ENCODE peak calls at places on chromosome 20, in seven cellular contexts. Q is adipocyte; E is tibial nerve; O is GM12865; H is naive thymus-derived CD4-positive, alpha-beta T cell; S is A549; W is CD8-positive, alpha-beta T cell. R is an unnamed sample.

GRCh38 chr20:40568200-40568599 is 120.8 kb downstream of the MAFB start:
- DNase-seq in S (no peak), H (no peak), Q (no peak), O (no peak), W (no peak), E (no peak), R (no peak)

GRCh38 chr20:11891081-11891826 is 26.4 kb upstream of the BTBD3 start:
- DNase-seq in H (peak), W (peak), E (peak), Q (peak), O (no peak), S (peak), R (no peak)

GRCh38 chr20:59678286-59678685 is 73.9 kb downstream of the PHACTR3 start:
- DNase-seq in Q (no peak), W (no peak), S (no peak), E (no peak), H (no peak), O (no peak), R (no peak)

GRCh38 chr20:19453369-19453768 is 240.9 kb downstream of the SLC24A3 start:
- DNase-seq in O (no peak), E (no peak), W (no peak), Q (no peak), H (no peak), S (no peak), R (no peak)

GRCh38 chr20:48831702-48832422 is 4.1 kb upstream of the PREX1 start:
- DNase-seq in S (peak), H (no peak), Q (peak), W (no peak), O (no peak), E (peak), R (no peak)

GRCh38 chr20:62666736-62667529 is 24.6 kb downstream of the SLCO4A1 start:
- DNase-seq in E (peak), H (no peak), Q (no peak), S (no peak), W (no peak), O (no peak), R (no peak)

GRCh38 chr20:47220161-47220582 is 136.3 kb downstream of the ZMYND8 start:
- DNase-seq in O (peak), S (peak), H (peak), E (no peak), W (peak), Q (peak), R (no peak)

GRCh38 chr20:25223179-25223661 is 24.7 kb upstream of the PYGB start:
- DNase-seq in W (no peak), O (peak), E (no peak), Q (peak), H (no peak), S (peak), R (no peak)

GRCh38 chr20:48278961-48279481 is 493.7 kb upstream of the SULF2 start:
- DNase-seq in Q (no peak), E (no peak), W (no peak), H (no peak), O (no peak), S (no peak), R (no peak)

GRCh38 chr20:32581839-32582658 is 3.1 kb downstream of the NOL4L start:
- DNase-seq in O (no peak), S (no peak), Q (no peak), H (no peak), W (no peak), E (no peak), R (no peak)

GRCh38 chr20:62238569-62239277 is 402 bp downstream of the OSBPL2 start:
- DNase-seq in W (no peak), Q (peak), S (no peak), E (no peak), H (peak), O (peak), R (no peak)

GRCh38 chr20:34468956-34469355 is 47.3 kb upstream of the DYNLRB1 start:
- DNase-seq in S (no peak), W (no peak), Q (no peak), H (no peak), E (no peak), O (no peak), R (no peak)

GRCh38 chr20:34475979-34476736 is 40.1 kb upstream of the DYNLRB1 start:
- DNase-seq in E (peak), Q (peak), S (peak), H (no peak), O (peak), W (peak), R (no peak)

GRCh38 chr20:34472246-34472925 is 43.8 kb upstream of the DYNLRB1 start:
- DNase-seq in E (no peak), S (no peak), Q (peak), O (no peak), H (no peak), W (no peak), R (no peak)

DNA sequence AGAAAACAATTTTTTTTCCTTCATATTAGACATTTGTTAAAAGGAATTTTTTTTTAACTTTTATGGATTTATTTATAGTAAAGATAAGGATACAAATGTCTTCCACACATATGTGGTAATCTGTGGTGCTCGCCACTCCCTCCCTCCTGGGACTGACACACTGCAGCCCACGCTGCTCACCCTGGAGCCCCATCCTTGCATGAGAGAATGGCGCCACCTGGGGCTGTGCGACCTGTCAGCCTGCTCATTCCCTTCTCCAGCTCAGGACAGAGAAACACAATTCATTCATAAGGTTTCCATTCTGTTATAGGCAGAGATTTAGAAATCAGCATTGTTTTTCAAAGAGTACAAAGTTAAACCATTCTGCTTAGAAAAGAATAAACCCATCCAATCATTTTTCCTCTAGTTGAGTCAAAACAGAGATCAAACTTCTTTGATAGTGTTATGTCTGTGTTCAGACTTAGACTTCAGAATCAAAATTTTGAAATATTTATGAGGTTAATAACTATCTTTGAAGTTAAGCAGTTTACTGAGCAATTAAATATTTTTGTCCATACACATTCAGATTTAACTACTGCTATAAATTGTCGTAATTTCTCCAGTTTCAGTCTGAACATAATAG is 42.8 kb upstream of the DYNLRB1 start:
- DNase-seq in W (peak), O (peak), S (peak), H (peak), E (peak), Q (peak), R (peak)
- H3K4me3 ChIP-seq in W (no peak), O (no peak), S (no peak), H (no peak), E (no peak), Q (peak), R (no peak)

GRCh38 chr20:58661298-58662141 is 10.4 kb downstream of the STX16 start:
- DNase-seq in W (peak), E (no peak), S (no peak), O (no peak), H (peak), Q (no peak), R (no peak)
- H3K4me3 ChIP-seq in W (peak), E (no peak), S (no peak), O (no peak), H (peak), Q (no peak), R (no peak)

GRCh38 chr20:43658068-43658722 is 8.7 kb upstream of the MYBL2 start:
- DNase-seq in E (no peak), O (peak), W (no peak), H (no peak), S (peak), Q (peak), R (no peak)

GRCh38 chr20:43653966-43654365 is 12.9 kb upstream of the MYBL2 start:
- DNase-seq in H (no peak), Q (no peak), W (no peak), S (no peak), O (no peak), E (no peak), R (no peak)

GRCh38 chr20:43662943-43663655 is 3.8 kb upstream of the MYBL2 start:
- DNase-seq in E (no peak), W (no peak), H (no peak), Q (no peak), O (no peak), S (peak), R (no peak)

GRCh38 chr20:43655937-43656336 is 11.0 kb upstream of the MYBL2 start:
- DNase-seq in E (no peak), H (no peak), Q (no peak), O (no peak), W (no peak), S (no peak), R (no peak)

GRCh38 chr20:43658723-43659419 is 8.0 kb upstream of the MYBL2 start:
- DNase-seq in O (no peak), E (no peak), Q (no peak), H (no peak), W (no peak), S (peak), R (no peak)
- H3K4me3 ChIP-seq in O (no peak), E (no peak), Q (no peak), H (no peak), W (no peak), S (no peak), R (no peak)

GRCh38 chr20:4084096-4084495 is 68.7 kb upstream of the RNF24 start:
- DNase-seq in O (no peak), Q (no peak), H (no peak), E (no peak), S (no peak), W (no peak), R (no peak)

GRCh38 chr20:4081396-4081795 is 66.0 kb upstream of the RNF24 start:
- DNase-seq in W (no peak), Q (no peak), O (no peak), E (no peak), S (no peak), H (no peak), R (no peak)

GRCh38 chr20:4084721-4085120 is 69.4 kb upstream of the RNF24 start:
- DNase-seq in H (no peak), E (no peak), O (no peak), W (no peak), Q (no peak), S (no peak), R (no peak)

GRCh38 chr20:4082406-4083102 is 67.2 kb upstream of the RNF24 start:
- DNase-seq in W (peak), E (peak), S (no peak), O (peak), H (peak), Q (peak), R (no peak)

DNA sequence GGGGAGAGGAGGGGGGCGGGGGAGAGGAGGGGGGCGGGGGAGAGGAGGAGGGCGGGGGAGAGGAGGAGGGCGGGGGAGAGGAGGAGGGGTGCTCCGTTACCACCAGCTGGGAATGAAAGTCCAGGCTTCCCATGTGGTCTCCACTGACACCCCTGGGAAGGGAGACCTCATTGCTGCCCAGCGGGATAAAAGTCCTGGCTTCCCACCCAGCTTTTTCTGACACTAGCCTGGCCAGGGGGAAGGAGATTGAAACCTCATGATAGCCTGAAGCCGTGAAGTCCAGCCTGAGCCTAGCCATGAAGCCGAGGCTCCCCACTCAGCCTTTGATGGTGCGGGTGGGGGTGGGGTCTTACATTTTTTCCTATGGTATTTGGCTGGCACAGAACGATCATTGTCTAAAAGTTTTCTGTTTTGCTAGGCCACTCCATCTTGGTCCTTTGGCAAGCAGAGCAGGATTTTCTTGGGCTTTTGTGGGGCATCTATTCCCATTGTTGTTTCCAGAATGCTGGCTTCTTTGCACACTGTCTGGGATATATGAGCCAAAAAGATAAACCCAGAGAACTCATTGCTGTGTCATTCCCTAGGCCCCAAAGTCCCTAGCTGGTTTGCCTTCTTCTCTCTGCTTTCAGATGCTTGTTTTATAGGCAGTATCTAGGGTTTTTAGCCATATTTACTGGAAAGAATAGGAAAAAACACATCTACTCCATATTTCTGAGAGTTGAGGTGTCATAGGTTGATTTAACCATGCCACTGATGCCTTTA is 67.9 kb upstream of the RNF24 start:
- DNase-seq in E (no peak), O (no peak), S (no peak), Q (peak), W (no peak), H (no peak), R (no peak)
- H3K4me3 ChIP-seq in E (peak), O (no peak), S (no peak), Q (peak), W (no peak), H (no peak), R (no peak)

DNA sequence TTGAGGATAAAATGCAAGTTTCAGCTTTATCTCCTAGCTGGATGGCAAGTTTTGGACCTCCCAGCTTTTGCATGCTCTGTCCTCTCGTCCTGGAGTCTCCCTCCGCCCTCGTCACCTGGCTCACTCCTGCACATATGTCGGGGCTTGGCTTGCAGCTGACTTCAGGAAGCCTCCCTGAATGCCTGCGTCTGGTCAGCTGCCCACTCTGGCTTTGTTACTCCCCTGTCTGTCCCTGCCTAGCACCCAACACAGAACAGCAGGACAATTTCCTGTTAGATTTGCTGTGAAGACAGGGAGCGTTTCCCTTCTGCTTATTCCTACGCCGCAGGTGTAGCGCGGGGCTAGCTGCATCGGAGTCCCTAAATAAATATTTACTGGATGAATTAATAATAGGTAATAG is 5.4 kb downstream of the JPH2 start:
- DNase-seq in W (no peak), O (no peak), Q (no peak), H (no peak), S (no peak), E (no peak), R (no peak)
- H3K4me3 ChIP-seq in W (no peak), O (no peak), Q (no peak), H (no peak), S (no peak), E (no peak), R (no peak)

DNA sequence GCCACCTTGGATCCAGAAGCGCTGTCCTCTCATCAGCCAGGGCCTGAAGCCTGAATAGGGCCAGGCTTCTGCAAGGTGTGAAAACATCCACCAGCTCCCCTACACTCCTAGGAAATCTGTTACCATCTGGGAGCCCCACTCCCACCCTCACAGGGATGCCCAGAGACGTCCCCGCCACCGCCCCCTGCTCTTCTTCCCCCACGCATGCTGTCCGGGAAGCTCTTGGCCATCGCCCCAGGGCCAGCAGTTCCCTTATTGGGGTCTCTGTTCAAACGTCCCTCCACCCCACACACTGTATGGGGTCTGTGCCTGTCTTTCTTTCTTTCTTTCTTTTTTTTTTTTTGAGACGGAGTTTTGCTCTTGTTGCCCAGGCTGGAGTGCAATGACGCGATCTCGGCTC is 3.8 kb downstream of the RGS19 start:
- DNase-seq in E (no peak), O (no peak), S (no peak), H (no peak), W (no peak), Q (no peak), R (no peak)
- H3K4me3 ChIP-seq in E (no peak), O (no peak), S (no peak), H (no peak), W (no peak), Q (no peak), R (no peak)

GRCh38 chr20:53598140-53599038 is 4.8 kb upstream of the ZNF217 start:
- DNase-seq in W (no peak), Q (no peak), S (no peak), O (peak), E (no peak), H (no peak), R (no peak)
- H3K4me3 ChIP-seq in W (no peak), Q (no peak), S (no peak), O (no peak), E (no peak), H (peak), R (no peak)

DNA sequence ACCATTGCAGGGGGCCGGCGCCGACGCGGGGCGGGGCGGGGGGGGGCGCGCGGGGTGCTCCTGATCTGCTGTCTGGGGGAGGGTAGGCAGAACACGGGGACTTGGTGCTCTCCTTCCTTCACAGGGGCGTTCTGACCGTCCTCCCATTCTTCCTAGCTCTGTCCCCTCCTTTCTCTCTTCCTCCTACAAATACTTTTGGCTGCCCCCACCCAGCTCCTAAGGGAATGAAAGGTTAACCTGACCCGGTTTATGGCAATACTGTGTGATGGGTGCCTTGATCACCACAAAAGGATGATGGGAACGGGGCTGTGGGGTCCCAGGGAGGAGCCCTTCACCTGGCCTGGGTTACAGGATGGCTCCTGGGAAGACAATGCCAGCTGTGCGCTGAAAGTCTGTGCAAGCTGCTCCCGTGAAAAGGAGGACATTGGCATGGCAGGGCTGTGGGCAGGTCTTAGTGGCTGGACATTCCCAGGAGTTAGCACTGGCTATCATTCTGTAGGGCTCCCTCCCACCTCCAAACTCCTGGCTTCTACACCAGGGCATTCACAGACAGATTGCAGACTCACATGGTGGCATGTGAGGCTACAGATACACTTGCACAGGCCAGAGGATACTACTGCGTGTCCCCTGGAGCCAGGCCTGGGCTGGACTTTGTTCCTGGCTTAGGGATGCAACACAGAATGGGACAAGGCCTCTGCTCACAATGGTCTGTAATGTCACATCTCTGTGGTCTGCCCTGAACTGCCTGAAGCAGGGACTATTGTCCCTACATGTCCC is 1.9 kb upstream of the TPD52L2 start:
- DNase-seq in S (no peak), Q (no peak), O (no peak), E (no peak), H (no peak), W (no peak), R (no peak)
- H3K4me3 ChIP-seq in S (peak), Q (peak), O (peak), E (peak), H (peak), W (peak), R (no peak)